ENCODE peak calls at places on chromosomes 7 and 10, in seven cellular contexts. R, S, I, W, C, N and B are unnamed samples.
A peak's percentile ranks its signal among the peaks of the same experiment; 100 is the strongest.

GRCh38 chr7:119623427-119623826 is 649.5 kb upstream of the KCND2 start:
- DNase-seq in R (no peak), S (no peak), I (no peak), W (no peak), C (no peak), N (no peak), B (no peak)

GRCh38 chr10:133159950-133160812 is at the start of gene KNDC1:
- DNase-seq in R (no peak), S (no peak), I (peak; percentile 32), W (no peak), C (no peak), N (no peak), B (peak; percentile 34)

GRCh38 chr10:103969857-103970627 is 3.1 kb downstream of the SLK start:
- DNase-seq in R (no peak), S (no peak), I (no peak), W (no peak), C (no peak), N (no peak), B (no peak)

GRCh38 chr7:90629306-90629918 is 33.3 kb downstream of the CDK14 start:
- DNase-seq in R (no peak), S (peak; percentile 59), I (peak; percentile 77), W (peak; percentile 51), C (no peak), N (no peak), B (peak; percentile 44)

GRCh38 chr7:55020481-55020871 is 1.7 kb downstream of the EGFR start:
- DNase-seq in R (no peak), S (no peak), I (peak; percentile 57), W (no peak), C (no peak), N (no peak), B (peak; percentile 67)

GRCh38 chr10:23095404-23095965 is at the start of gene MSRB2:
- DNase-seq in R (peak; percentile 72), S (peak; percentile 77), I (peak; percentile 98), W (peak; percentile 79), C (peak; percentile 60), N (peak; percentile 60), B (peak; percentile 95)

GRCh38 chr7:30770936-30771858 is at the start of gene MINDY4:
- DNase-seq in R (no peak), S (peak; percentile 65), I (peak; percentile 89), W (peak; percentile 79), C (no peak), N (peak; percentile 49), B (peak; percentile 96)

GRCh38 chr10:131496351-131497052 is 185.0 kb upstream of the TCERG1L start:
- DNase-seq in R (no peak), S (no peak), I (no peak), W (no peak), C (no peak), N (no peak), B (no peak)

GRCh38 chr7:98852826-98853225 is 17.0 kb downstream of the TMEM130 start:
- DNase-seq in R (no peak), S (no peak), I (no peak), W (no peak), C (no peak), N (no peak), B (no peak)

GRCh38 chr10:127537924-127538323 is 11.2 kb upstream of the NPS start:
- DNase-seq in R (no peak), S (no peak), I (no peak), W (no peak), C (no peak), N (no peak), B (no peak)